ENCODE peak calls at places on chromosome 6, in seven cellular contexts. L is GF-D8, Z is sigmoid colon, X is heart left ventricle, U is left ventricle myocardium inferior, O is AML-193, I is HFFc6. Y is an unnamed sample.

GRCh38 chr6:137013031-137013430 is 31.7 kb downstream of the IL20RA start:
- DNase-seq in L (no peak), Z (no peak), X (no peak), U (no peak), O (no peak), I (peak), Y (no peak)

GRCh38 chr6:43624786-43625288 is 4.2 kb downstream of the GTPBP2 start:
- DNase-seq in L (no peak), Z (no peak), X (no peak), U (no peak), O (no peak), I (no peak), Y (no peak)

GRCh38 chr6:124960757-124961467 is 1.3 kb upstream of the RNF217 start:
- DNase-seq in L (no peak), Z (no peak), X (no peak), U (no peak), O (no peak), I (no peak), Y (no peak)

GRCh38 chr6:108621117-108621516 is 60.4 kb downstream of the FOXO3 start:
- DNase-seq in L (no peak), Z (peak), X (no peak), U (no peak), O (no peak), I (peak), Y (peak)

GRCh38 chr6:54624779-54625178 is 221.8 kb upstream of the FAM83B start:
- DNase-seq in L (no peak), Z (no peak), X (no peak), U (no peak), O (no peak), I (peak), Y (no peak)

GRCh38 chr6:111767752-111768430 is 105.4 kb downstream of the FYN start:
- DNase-seq in L (no peak), Z (no peak), X (no peak), U (no peak), O (no peak), I (no peak), Y (no peak)

GRCh38 chr6:105028898-105029297 is 72.0 kb downstream of the LIN28B start:
- DNase-seq in L (no peak), Z (no peak), X (no peak), U (no peak), O (no peak), I (no peak), Y (no peak)

GRCh38 chr6:7261030-7261841 is 51.8 kb downstream of the SSR1 start:
- DNase-seq in L (peak), Z (peak), X (peak), U (peak), O (peak), I (peak), Y (peak)

GRCh38 chr6:4906293-4906941 is 97.4 kb downstream of the RPP40 start:
- DNase-seq in L (no peak), Z (no peak), X (no peak), U (no peak), O (no peak), I (no peak), Y (no peak)

GRCh38 chr6:15643542-15643941 is 19.3 kb downstream of the DTNBP1 start:
- DNase-seq in L (no peak), Z (no peak), X (no peak), U (no peak), O (no peak), I (no peak), Y (no peak)

GRCh38 chr6:87155920-87156600 is 695 bp downstream of the ZNF292 start:
- DNase-seq in L (no peak), Z (peak), X (peak), U (peak), O (peak), I (peak), Y (peak)

GRCh38 chr6:31794294-31794865 is 1.2 kb downstream of the VARS1 start:
- DNase-seq in L (no peak), Z (no peak), X (no peak), U (no peak), O (peak), I (peak), Y (no peak)

GRCh38 chr6:149094156-149094555 is 223.4 kb upstream of the TAB2 start:
- DNase-seq in L (no peak), Z (no peak), X (no peak), U (no peak), O (no peak), I (peak), Y (no peak)

GRCh38 chr6:116545661-116546060 is at the start of gene TRAPPC3L:
- DNase-seq in L (no peak), Z (no peak), X (no peak), U (no peak), O (no peak), I (no peak), Y (no peak)

GRCh38 chr6:156175433-156175832 is 601.7 kb upstream of the ARID1B start:
- DNase-seq in L (no peak), Z (no peak), X (no peak), U (no peak), O (no peak), I (no peak), Y (no peak)

GRCh38 chr6:33213166-33213988 is 5.1 kb downstream of the RING1 start:
- DNase-seq in L (no peak), Z (no peak), X (peak), U (no peak), O (no peak), I (no peak), Y (no peak)

GRCh38 chr6:26141378-26141901 is 54.2 kb downstream of the HFE start:
- DNase-seq in L (no peak), Z (no peak), X (no peak), U (no peak), O (no peak), I (no peak), Y (no peak)

GRCh38 chr6:101202975-101203374 is 190.5 kb upstream of the GRIK2 start:
- DNase-seq in L (no peak), Z (no peak), X (no peak), U (no peak), O (no peak), I (no peak), Y (no peak)

GRCh38 chr6:36127462-36128016 is 2.8 kb upstream of the MAPK13 start:
- DNase-seq in L (no peak), Z (peak), X (peak), U (no peak), O (peak), I (peak), Y (no peak)

GRCh38 chr6:12459945-12460800 is 170.0 kb downstream of the EDN1 start:
- DNase-seq in L (no peak), Z (no peak), X (no peak), U (no peak), O (no peak), I (no peak), Y (no peak)

GRCh38 chr6:37324131-37325033 is 29.4 kb upstream of the RNF8 start:
- DNase-seq in L (no peak), Z (no peak), X (no peak), U (no peak), O (no peak), I (peak), Y (no peak)

GRCh38 chr6:40906759-40907158 is 132.3 kb downstream of the UNC5CL start:
- DNase-seq in L (no peak), Z (no peak), X (no peak), U (no peak), O (no peak), I (peak), Y (no peak)

GRCh38 chr6:89051725-89052124 is 28.8 kb upstream of the PNRC1 start:
- DNase-seq in L (no peak), Z (no peak), X (no peak), U (no peak), O (no peak), I (no peak), Y (no peak)

GRCh38 chr6:42239333-42239732 is 21.7 kb upstream of the MRPS10 start:
- DNase-seq in L (no peak), Z (no peak), X (no peak), U (no peak), O (no peak), I (no peak), Y (no peak)

GRCh38 chr6:70133246-70133645 is 169.6 kb downstream of the COL9A1 start:
- DNase-seq in L (no peak), Z (no peak), X (no peak), U (no peak), O (no peak), I (no peak), Y (peak)

GRCh38 chr6:35489995-35490791 is 6.7 kb downstream of the TEAD3 start:
- DNase-seq in L (no peak), Z (peak), X (peak), U (peak), O (no peak), I (peak), Y (no peak)

GRCh38 chr6:55668625-55669024 is 89.6 kb upstream of the HMGCLL1 start:
- DNase-seq in L (no peak), Z (no peak), X (no peak), U (no peak), O (no peak), I (no peak), Y (no peak)

GRCh38 chr6:134002821-134003220 is 49.6 kb downstream of the SLC2A12 start:
- DNase-seq in L (no peak), Z (no peak), X (no peak), U (no peak), O (no peak), I (no peak), Y (no peak)

GRCh38 chr6:111469543-111469942 is 13.5 kb downstream of the REV3L start:
- DNase-seq in L (no peak), Z (no peak), X (no peak), U (no peak), O (no peak), I (no peak), Y (no peak)

GRCh38 chr6:51350308-51350904 is 531.7 kb downstream of the TFAP2B start:
- DNase-seq in L (no peak), Z (no peak), X (no peak), U (no peak), O (peak), I (no peak), Y (no peak)

GRCh38 chr6:42889815-42890214 is 10.4 kb downstream of the RPL7L1 start:
- DNase-seq in L (no peak), Z (no peak), X (no peak), U (no peak), O (no peak), I (no peak), Y (no peak)

GRCh38 chr6:5996701-5997419 is 9.9 kb downstream of the NRN1 start:
- DNase-seq in L (no peak), Z (no peak), X (peak), U (no peak), O (no peak), I (no peak), Y (no peak)

GRCh38 chr6:6105472-6106036 is 98.8 kb upstream of the NRN1 start:
- DNase-seq in L (no peak), Z (no peak), X (no peak), U (no peak), O (peak), I (no peak), Y (no peak)

GRCh38 chr6:56849876-56850275 is 105.0 kb upstream of the BEND6 start:
- DNase-seq in L (no peak), Z (no peak), X (no peak), U (no peak), O (no peak), I (peak), Y (no peak)

GRCh38 chr6:42227173-42227850 is 9.7 kb upstream of the MRPS10 start:
- DNase-seq in L (no peak), Z (no peak), X (no peak), U (no peak), O (no peak), I (no peak), Y (no peak)

Y was measured in GDM1.